ENCODE peak calls at places on chromosomes 16 and 17, in four cellular contexts. O is left ventricle myocardium inferior; I is lower lobe of right lung; V is CD8-positive, alpha-beta T cell. C is an unnamed sample.

GRCh38 chr17:5122586-5123342 is 6.9 kb downstream of the USP6 start:
- DNase-seq in O (no peak), I (peak), V (no peak), C (peak)

GRCh38 chr17:75843577-75844529 is at the start of gene UNC13D:
- DNase-seq in O (no peak), I (peak), V (peak), C (no peak)

GRCh38 chr17:22267019-22267418 is 574.7 kb downstream of the KCNJ18 start:
- DNase-seq in O (no peak), I (no peak), V (no peak), C (no peak)

GRCh38 chr16:65061935-65062334 is 59.9 kb downstream of the CDH11 start:
- DNase-seq in O (no peak), I (no peak), V (no peak), C (peak)

GRCh38 chr17:57842280-57842679 is 7.6 kb downstream of the MRPS23 start:
- DNase-seq in O (no peak), I (no peak), V (no peak), C (no peak)

GRCh38 chr16:24541534-24541933 is 2.2 kb downstream of the RBBP6 start:
- DNase-seq in O (no peak), I (no peak), V (no peak), C (no peak)

GRCh38 chr17:45385331-45385997 is 47.2 kb downstream of the ARHGAP27 start:
- DNase-seq in O (peak), I (peak), V (peak), C (peak)

GRCh38 chr17:27882162-27882840 is 10.9 kb downstream of the LYRM9 start:
- DNase-seq in O (no peak), I (no peak), V (no peak), C (no peak)

GRCh38 chr16:46972971-46973456 is 460 bp downstream of the DNAJA2 start:
- DNase-seq in O (peak), I (peak), V (no peak), C (peak)

GRCh38 chr17:51585514-51586104 is 325.3 kb downstream of the UTP18 start:
- DNase-seq in O (no peak), I (no peak), V (no peak), C (no peak)

GRCh38 chr17:45672301-45672700 is 111.8 kb upstream of the CRHR1 start:
- DNase-seq in O (no peak), I (peak), V (no peak), C (no peak)

GRCh38 chr17:45231481-45232116 is 9.9 kb downstream of the FMNL1 start:
- DNase-seq in O (no peak), I (no peak), V (no peak), C (no peak)

GRCh38 chr16:89314357-89314756 is 96.9 kb downstream of the ZNF778 start:
- DNase-seq in O (no peak), I (no peak), V (no peak), C (no peak)

GRCh38 chr16:19410435-19411153 is 7.1 kb upstream of the TMC5 start:
- DNase-seq in O (no peak), I (peak), V (no peak), C (peak)
- H3K4me3 ChIP-seq in O (peak), I (peak), V (no peak), C (no peak)

GRCh38 chr17:38455288-38455915 is 27.1 kb downstream of the ARHGAP23 start:
- DNase-seq in O (no peak), I (no peak), V (no peak), C (no peak)

GRCh38 chr17:38454528-38454927 is 26.3 kb downstream of the ARHGAP23 start:
- DNase-seq in O (peak), I (peak), V (no peak), C (peak)

GRCh38 chr17:38453951-38454421 is 25.7 kb downstream of the ARHGAP23 start:
- DNase-seq in O (no peak), I (no peak), V (no peak), C (peak)

GRCh38 chr17:38457577-38458371 is 29.5 kb downstream of the ARHGAP23 start:
- DNase-seq in O (no peak), I (no peak), V (no peak), C (no peak)

DNA sequence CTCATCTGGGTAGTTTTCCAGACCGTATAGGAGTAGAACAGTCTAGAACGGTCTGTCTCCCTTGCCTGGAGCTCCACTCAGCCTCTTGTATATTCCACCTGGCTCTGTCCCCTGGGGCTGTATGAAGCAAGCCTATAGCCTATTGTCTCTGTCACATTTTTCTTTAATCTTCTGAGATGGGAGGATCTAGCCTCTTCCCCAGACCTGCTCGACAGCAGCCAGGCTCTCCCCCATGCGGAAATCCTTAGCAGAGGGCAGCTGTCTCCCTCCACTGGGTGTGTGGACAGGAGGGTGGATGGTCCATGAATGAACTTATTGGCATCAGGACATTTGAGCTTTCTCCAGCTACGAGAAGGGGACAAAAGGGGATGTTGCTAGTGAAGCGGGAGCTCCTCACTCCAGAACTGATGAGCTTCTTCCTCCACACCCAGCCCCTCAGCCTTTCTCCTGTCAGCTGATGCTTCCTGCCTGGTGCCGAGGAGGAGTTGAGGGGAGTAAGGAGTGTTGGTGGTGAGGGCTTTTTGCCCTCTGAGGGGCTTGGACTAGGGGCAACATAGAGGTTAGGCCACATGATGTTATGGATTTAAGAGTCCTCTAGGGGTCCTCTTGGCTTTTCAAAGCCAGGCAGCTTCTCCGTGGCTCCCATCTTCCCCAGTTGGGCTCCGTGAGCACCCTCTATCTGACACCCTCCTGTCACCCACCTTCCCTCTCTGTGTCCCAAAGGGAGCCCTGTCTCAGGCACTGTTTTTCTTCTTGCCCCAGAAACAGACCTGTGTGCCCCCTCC is 28.0 kb downstream of the ARHGAP23 start:
- DNase-seq in O (no peak), I (no peak), V (no peak), C (no peak)
- TF ChIP-seq CTCF in O (no peak), I (peak), V (no peak), C (peak)

DNA sequence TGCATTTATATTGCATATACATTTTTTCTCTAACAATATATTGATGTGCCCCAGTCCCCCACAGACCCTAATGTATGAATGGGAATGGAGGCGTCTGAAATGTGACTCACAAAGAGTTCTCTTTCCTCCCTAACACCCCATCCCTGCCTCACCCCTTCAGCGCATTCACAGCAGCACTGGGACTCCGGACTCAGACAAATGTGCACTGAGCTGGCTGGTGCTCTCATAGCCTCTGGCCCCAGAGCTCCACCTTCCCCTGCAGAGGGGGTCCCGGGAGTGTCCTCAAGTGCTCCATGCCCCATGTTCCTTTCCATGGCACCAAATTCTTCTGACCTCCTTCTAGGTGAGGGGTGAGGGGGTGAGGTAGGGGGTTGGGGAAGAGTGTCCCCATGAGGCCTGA is 20.6 kb downstream of the NPTX1 start:
- DNase-seq in O (no peak), I (no peak), V (no peak), C (peak)
- H3K4me3 ChIP-seq in O (peak), I (peak), V (no peak), C (no peak)

DNA sequence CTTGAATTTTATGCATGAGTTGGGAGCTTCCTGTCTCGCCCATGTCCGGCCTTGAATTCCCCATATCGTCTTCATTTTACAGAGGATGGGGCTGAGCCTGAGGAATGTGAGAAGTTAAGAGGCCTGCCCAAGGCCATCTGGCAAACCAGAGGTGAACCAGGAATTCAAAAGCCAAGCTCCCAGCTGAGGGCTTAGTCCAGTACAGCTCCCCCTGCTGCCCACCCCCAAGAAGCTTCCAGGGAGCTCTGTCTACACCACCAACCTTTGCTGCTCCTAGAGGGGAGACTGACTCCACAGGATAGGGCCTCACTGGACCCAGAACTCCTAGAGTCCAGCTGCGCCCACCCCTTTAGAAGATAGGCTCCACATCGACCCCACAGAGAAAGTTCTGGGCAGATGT is 20.7 kb upstream of the C16orf78 start:
- DNase-seq in O (no peak), I (no peak), V (no peak), C (no peak)
- TF ChIP-seq CTCF in O (peak), I (no peak), V (no peak), C (peak)

GRCh38 chr16:19031738-19032137 is 35.7 kb upstream of the COQ7 start:
- DNase-seq in O (no peak), I (no peak), V (no peak), C (no peak)
- H3K4me3 ChIP-seq in O (no peak), I (no peak), V (no peak), C (no peak)

GRCh38 chr17:63948521-63948920 is 16.4 kb upstream of the CD79B start:
- DNase-seq in O (no peak), I (no peak), V (no peak), C (no peak)

GRCh38 chr17:63954402-63955063 is 18.2 kb downstream of the SCN4A start:
- DNase-seq in O (no peak), I (no peak), V (no peak), C (no peak)

GRCh38 chr17:63947711-63948330 is 15.7 kb upstream of the CD79B start:
- DNase-seq in O (no peak), I (no peak), V (no peak), C (no peak)

GRCh38 chr17:63949576-63950250 is 17.6 kb upstream of the CD79B start:
- DNase-seq in O (no peak), I (no peak), V (no peak), C (no peak)

DNA sequence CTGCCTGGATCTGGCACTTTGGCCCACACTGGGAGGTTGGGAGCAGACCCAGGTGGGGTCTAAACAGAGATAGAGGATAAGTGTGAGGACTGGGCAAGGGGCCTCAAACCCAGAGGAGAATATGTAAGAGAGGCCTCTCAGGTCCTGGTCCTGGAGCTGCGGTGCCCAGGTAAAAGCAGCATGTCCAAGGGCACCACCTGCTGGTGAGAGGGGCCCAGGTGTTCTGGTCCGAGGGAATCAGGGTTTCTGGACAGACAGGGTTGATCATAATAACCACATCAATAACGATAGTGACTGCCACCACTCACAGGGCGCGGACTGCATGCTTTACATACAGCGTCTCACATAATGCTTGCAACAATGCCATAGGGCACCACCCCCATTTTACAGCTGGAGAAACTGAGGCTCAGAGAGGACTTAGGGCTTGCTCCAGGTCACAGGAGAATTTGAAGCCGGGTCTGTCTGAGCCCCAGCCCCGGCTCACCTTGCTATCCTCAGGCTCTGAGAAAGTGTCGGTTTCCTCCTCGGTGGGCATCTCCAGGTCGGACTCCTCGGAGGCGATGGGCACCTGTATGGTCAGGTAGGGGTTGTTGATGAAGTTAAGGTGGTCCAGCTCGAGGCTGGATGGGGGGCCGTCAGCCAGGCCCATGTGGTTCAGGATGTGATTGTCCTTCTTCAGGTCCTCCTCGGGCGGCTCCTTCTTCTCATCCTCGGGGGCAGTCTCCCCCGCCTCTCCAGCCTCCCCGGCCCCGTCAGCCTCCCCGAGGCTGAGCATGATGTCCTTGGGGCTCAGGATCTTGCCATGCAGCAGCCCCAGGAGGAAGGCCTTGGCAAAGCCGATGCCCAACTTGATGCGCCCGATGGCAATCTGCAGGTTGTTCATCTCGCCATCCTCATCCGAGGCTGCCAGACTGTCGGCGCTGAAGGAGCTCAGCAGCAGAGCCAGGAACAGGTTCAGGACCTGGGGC is 19.1 kb upstream of the CD79B start:
- DNase-seq in O (no peak), I (no peak), V (no peak), C (no peak)
- TF ChIP-seq CTCF in O (peak), I (peak), V (no peak), C (no peak)

GRCh38 chr16:86593913-86594312 is 15.6 kb downstream of the FOXL1 start:
- DNase-seq in O (no peak), I (no peak), V (no peak), C (no peak)

GRCh38 chr16:86594712-86595111 is 16.4 kb downstream of the FOXL1 start:
- DNase-seq in O (no peak), I (no peak), V (no peak), C (no peak)

GRCh38 chr16:86587487-86587886 is 9.1 kb downstream of the FOXL1 start:
- DNase-seq in O (no peak), I (no peak), V (no peak), C (no peak)

GRCh38 chr16:86590501-86591144 is 12.3 kb downstream of the FOXL1 start:
- DNase-seq in O (no peak), I (no peak), V (no peak), C (peak)

DNA sequence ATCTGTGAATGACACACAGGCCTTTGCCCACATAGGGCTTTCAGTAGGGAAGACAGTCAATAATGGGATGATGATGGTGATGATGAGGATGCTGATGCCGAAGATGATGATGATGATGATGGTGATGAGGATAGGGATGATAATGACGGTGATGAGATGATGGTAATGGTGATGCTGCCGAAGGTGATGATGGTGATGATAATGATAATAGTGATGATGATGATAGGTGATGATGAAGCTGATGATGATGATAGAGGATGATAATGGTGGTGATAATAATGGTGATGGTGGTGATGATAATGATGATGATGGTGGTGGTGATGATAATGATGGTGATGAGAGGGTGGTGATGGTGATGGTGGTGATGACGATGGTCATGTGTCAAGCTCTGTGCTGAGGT is 12.9 kb downstream of the FOXL1 start:
- DNase-seq in O (no peak), I (no peak), V (no peak), C (no peak)
- H3K4me3 ChIP-seq in O (no peak), I (no peak), V (no peak), C (no peak)

C was measured in foreskin fibroblast.